ENCODE peak calls at places on chromosomes 16 and 17, in nine cellular contexts. E, A, M, V, D, K, L, F and Y are unnamed samples.

GRCh38 chr17:10357768-10358167 is 15.0 kb downstream of the MYH13 start:
- DNase-seq in A (no peak), M (peak), K (no peak), V (no peak), E (no peak), L (peak), D (no peak), F (no peak), Y (no peak)

GRCh38 chr17:75087558-75088453 is at the start of gene SLC16A5:
- DNase-seq in E (peak), L (no peak), A (peak), D (peak), V (peak), F (peak), K (peak), M (no peak), Y (peak)

GRCh38 chr16:51982715-51983680 is 563.9 kb downstream of the TOX3 start:
- DNase-seq in F (peak), M (peak), L (peak), E (no peak), A (no peak), D (no peak), V (peak), K (peak), Y (peak)

GRCh38 chr16:14007460-14007859 is 63.7 kb upstream of the MRTFB start:
- DNase-seq in M (peak), V (no peak), L (no peak), D (no peak), K (no peak), E (no peak), A (no peak), F (peak), Y (peak)

GRCh38 chr16:55647343-55647742 is 8.4 kb upstream of the SLC6A2 start:
- DNase-seq in M (no peak), D (no peak), E (no peak), K (no peak), F (no peak), V (no peak), L (no peak), A (no peak), Y (no peak)

GRCh38 chr17:3887394-3887793 is 5.5 kb downstream of the CAMKK1 start:
- DNase-seq in F (no peak), V (no peak), K (no peak), E (no peak), A (no peak), M (no peak), L (no peak), D (no peak), Y (no peak)

GRCh38 chr16:8958344-8958808 is 5.3 kb downstream of the USP7 start:
- DNase-seq in A (peak), K (no peak), L (no peak), E (no peak), F (peak), M (peak), V (peak), D (no peak), Y (peak)

GRCh38 chr16:68242926-68243858 is 2.0 kb upstream of the PLA2G15 start:
- DNase-seq in A (no peak), F (no peak), L (no peak), V (no peak), M (no peak), K (no peak), D (no peak), E (no peak), Y (no peak)

GRCh38 chr17:13337864-13338371 is 263.8 kb downstream of the HS3ST3A1 start:
- DNase-seq in V (peak), D (peak), A (no peak), M (peak), K (no peak), L (peak), F (peak), E (no peak), Y (peak)

GRCh38 chr17:36686123-36686669 is 84.8 kb downstream of the MRM1 start:
- DNase-seq in L (no peak), M (peak), D (no peak), E (no peak), F (no peak), A (no peak), V (no peak), K (no peak), Y (no peak)

GRCh38 chr17:37840576-37840975 is 83.6 kb upstream of the TBC1D3K start:
- DNase-seq in F (no peak), L (no peak), D (no peak), V (no peak), K (no peak), M (no peak), A (no peak), E (no peak), Y (no peak)

GRCh38 chr17:46194393-46195216 is 1.4 kb upstream of the KANSL1 start:
- DNase-seq in V (peak), L (peak), F (peak), E (no peak), M (peak), K (no peak), A (no peak), D (peak), Y (peak)

GRCh38 chr16:17339764-17340541 is 130.8 kb downstream of the XYLT1 start:
- DNase-seq in K (no peak), D (no peak), F (peak), A (no peak), M (no peak), L (no peak), V (no peak), E (no peak), Y (no peak)

GRCh38 chr16:17238285-17239028 is 232.3 kb downstream of the XYLT1 start:
- DNase-seq in M (no peak), L (no peak), K (no peak), F (no peak), D (no peak), V (no peak), E (no peak), A (no peak), Y (no peak)

GRCh38 chr16:15703029-15703736 is 53.1 kb downstream of the NDE1 start:
- DNase-seq in V (peak), E (no peak), A (no peak), L (no peak), M (no peak), D (no peak), F (no peak), K (no peak), Y (no peak)

GRCh38 chr16:23504453-23505179 is 5.7 kb downstream of the GGA2 start:
- DNase-seq in E (no peak), L (no peak), A (peak), F (peak), D (peak), V (peak), K (peak), M (peak), Y (peak)

GRCh38 chr17:50201226-50201854 is at the start of gene COL1A1:
- DNase-seq in E (no peak), D (no peak), A (peak), K (no peak), M (no peak), V (peak), F (peak), L (no peak), Y (peak)

GRCh38 chr17:12765544-12765943 is 23.8 kb upstream of the ARHGAP44 start:
- DNase-seq in K (no peak), V (peak), E (no peak), M (peak), L (no peak), F (peak), D (no peak), A (peak), Y (peak)

DNA sequence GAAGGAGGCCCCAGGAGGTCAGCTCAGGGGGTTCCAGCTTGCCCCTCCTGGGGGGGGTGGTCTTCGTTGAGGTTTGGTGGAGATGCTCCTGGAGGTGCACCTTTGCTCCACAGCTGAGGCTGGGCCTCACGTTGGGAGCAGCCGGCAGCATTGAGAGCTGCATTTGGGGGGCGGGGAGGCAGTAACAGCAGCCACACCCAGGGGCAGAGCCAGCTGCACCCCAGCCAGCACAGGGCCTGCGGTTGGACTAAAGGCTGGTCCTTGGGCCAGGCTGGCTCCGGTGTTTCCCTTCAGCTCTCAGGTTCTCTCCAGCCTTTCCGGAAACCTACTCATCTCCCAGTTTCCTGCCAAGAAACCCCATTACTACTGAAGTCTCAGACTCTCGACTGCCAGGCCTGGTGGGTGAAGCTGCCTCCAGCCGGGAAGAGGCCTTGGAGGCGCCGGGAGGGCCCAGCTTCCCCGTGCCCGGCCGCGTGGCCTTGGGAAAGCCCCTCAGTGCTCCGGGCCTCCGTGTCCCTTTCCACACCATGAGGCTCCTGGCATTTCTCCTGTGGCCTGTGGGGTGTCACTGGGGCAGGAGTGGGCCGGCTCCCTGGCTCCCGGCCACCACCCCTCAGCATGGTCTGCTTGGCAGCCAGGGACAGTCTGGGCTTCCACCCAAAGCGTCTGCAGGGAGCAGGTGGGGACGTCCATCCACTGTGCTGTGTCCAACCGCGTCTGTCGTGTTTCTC is 14.0 kb upstream of the BAIAP2 start:
- DNase-seq in E (peak), D (no peak), L (no peak), M (no peak), A (no peak), F (peak), V (no peak), K (no peak), Y (no peak)
- H3K27ac ChIP-seq in E (no peak), D (no peak), L (no peak), M (no peak), A (peak), F (no peak), V (no peak), K (no peak), Y (no peak)

DNA sequence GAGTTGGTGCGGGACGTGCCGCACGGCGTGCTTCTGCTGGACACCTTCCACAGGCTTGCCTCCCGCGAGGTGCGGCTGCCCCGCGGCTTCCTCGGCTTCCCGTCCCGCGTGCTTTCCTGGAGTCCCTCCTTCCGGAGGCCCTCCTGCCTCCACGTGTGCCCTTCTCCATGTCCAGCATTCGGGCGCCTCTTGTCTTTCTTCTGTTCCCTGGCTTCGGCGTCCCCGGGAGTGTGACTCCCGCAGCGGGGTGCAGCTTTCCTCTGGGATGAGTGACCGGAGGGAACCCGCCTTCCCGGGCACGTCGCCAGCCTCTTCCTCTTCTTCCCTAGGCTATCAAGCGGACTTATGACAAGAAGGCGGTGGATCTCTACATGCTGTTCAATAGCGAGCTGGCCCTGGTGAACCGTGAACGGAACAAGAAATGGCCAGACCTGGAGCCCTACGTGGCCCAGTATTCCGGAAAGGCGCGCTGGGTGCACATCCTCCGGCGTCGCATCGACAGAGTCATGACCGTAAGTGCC is 23.0 kb downstream of the DNAH2 start:
- DNase-seq in E (no peak), D (no peak), K (no peak), M (no peak), A (no peak), L (no peak), V (no peak), F (no peak), Y (no peak)
- H3K4me3 ChIP-seq in E (no peak), D (no peak), K (no peak), M (no peak), A (no peak), L (no peak), V (no peak), F (no peak), Y (no peak)

GRCh38 chr17:864315-864714 is 82.2 kb downstream of the MRM3 start:
- DNase-seq in D (no peak), A (no peak), L (no peak), M (no peak), E (no peak), F (no peak), V (no peak), K (no peak), Y (no peak)

GRCh38 chr17:869067-869466 is 86.9 kb downstream of the MRM3 start:
- DNase-seq in D (no peak), V (peak), L (no peak), A (peak), M (no peak), E (no peak), F (peak), K (no peak), Y (peak)

GRCh38 chr17:869567-870530 is 87.7 kb downstream of the MRM3 start:
- DNase-seq in V (peak), A (no peak), M (peak), D (no peak), K (no peak), F (peak), E (no peak), L (no peak), Y (peak)

GRCh38 chr17:866568-867087 is 84.5 kb downstream of the MRM3 start:
- DNase-seq in A (no peak), E (no peak), K (no peak), V (no peak), L (no peak), M (no peak), D (no peak), F (no peak), Y (no peak)

DNA sequence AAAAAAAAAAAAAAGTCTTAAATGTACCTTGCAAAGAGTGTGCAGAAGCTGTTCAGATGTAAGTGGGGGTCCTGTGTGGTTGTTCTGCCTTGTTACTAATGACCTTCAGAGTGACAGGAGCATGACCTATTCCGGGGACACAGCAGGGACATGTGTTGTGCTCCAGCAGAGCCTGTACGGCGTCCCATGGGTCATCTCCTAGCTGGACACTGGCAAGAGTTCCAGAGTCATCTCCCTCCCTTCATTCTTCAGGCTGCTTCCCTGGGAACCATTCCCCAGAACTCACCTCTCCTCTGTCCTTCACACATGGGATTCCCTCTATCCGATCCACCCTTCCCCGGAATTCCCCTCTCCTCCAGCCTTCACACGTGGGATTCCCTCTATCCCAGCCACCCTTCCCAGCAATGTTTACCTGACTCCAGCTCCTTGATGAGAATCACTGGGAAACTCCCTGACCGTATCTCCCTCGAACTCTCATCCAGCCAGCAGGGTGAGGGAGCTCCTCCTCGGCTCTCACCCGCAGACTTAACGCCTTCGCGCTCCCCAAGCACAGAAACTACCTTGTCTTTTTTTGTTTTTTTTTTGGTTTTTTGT is 85.8 kb downstream of the MRM3 start:
- DNase-seq in M (no peak), V (peak), F (no peak), D (no peak), E (no peak), K (no peak), L (no peak), A (no peak), Y (no peak)
- H3K27ac ChIP-seq in M (no peak), V (no peak), F (no peak), D (no peak), E (no peak), K (no peak), L (no peak), A (peak), Y (no peak)

GRCh38 chr16:64659863-64660262 is 462.0 kb downstream of the CDH11 start:
- DNase-seq in E (no peak), F (no peak), K (no peak), V (no peak), L (no peak), A (no peak), M (no peak), D (no peak), Y (no peak)
- H3K4me3 ChIP-seq in E (no peak), F (no peak), K (no peak), V (no peak), L (no peak), A (no peak), M (no peak), D (no peak), Y (no peak)

GRCh38 chr17:82440377-82440981 is 10.1 kb downstream of the CYBC1 start:
- DNase-seq in D (no peak), M (no peak), K (no peak), L (no peak), A (no peak), E (no peak), V (no peak), F (no peak), Y (no peak)

GRCh38 chr17:82439829-82440365 is 10.7 kb downstream of the CYBC1 start:
- DNase-seq in E (no peak), L (no peak), F (no peak), K (no peak), V (no peak), D (no peak), A (no peak), M (no peak), Y (no peak)

GRCh38 chr17:82441686-82442487 is 8.7 kb downstream of the CYBC1 start:
- DNase-seq in K (no peak), V (no peak), F (no peak), A (no peak), M (no peak), L (no peak), D (no peak), E (no peak), Y (no peak)

GRCh38 chr17:82442643-82443464 is 7.7 kb downstream of the CYBC1 start:
- DNase-seq in L (no peak), E (no peak), M (no peak), V (no peak), A (no peak), D (no peak), F (no peak), K (no peak), Y (no peak)

DNA sequence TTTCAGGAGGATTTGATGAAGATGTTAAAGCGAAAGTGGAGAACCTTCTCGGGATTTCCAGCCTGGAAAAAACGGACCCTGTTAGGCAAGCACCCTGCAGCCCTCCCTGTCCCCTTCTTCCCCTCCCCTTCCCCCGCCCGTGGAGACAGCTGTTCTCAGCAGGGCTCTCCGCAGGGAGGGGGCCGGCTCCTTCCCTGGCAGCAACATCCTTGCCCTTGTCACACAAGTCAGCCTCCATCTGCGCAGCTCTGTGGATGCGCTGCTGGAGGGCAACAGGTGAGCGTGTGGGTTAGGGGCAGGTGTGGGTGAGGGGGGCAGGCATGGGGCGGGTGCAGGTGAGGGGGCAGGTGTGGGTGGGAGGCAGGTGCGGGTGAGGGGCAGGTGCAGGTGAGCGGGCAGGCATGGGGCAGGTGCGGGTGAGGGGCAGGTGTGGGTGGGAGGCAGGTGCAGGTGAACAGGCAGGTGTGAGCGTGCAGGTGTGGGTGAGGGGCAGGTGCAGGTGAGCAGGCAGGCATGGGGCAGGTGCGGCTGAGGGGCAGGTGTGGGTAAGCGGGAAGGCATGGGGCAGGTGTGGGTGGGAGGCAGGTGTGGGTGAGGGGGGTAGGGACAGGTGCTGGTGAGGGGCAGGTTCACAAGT is 9.4 kb downstream of the CYBC1 start:
- DNase-seq in E (no peak), D (no peak), M (no peak), K (peak), F (no peak), V (peak), A (no peak), L (peak), Y (no peak)
- H3K27ac ChIP-seq in E (peak), D (no peak), M (no peak), K (peak), F (no peak), V (no peak), A (peak), L (peak), Y (no peak)

GRCh38 chr17:38883592-38884526 is 14.0 kb downstream of the LASP1 start:
- DNase-seq in L (no peak), E (no peak), K (no peak), D (no peak), A (no peak), M (no peak), V (no peak), F (peak), Y (no peak)

GRCh38 chr17:38881600-38882191 is 11.8 kb downstream of the LASP1 start:
- DNase-seq in D (no peak), M (no peak), K (no peak), L (no peak), E (no peak), V (peak), F (peak), A (peak), Y (peak)

GRCh38 chr17:38875477-38876080 is 5.7 kb downstream of the LASP1 start:
- DNase-seq in F (no peak), D (no peak), L (no peak), M (no peak), V (no peak), E (no peak), A (no peak), K (no peak), Y (no peak)

GRCh38 chr17:38877130-38877851 is 7.4 kb downstream of the LASP1 start:
- DNase-seq in F (no peak), V (no peak), L (no peak), M (no peak), E (no peak), D (peak), K (no peak), A (no peak), Y (no peak)

DNA sequence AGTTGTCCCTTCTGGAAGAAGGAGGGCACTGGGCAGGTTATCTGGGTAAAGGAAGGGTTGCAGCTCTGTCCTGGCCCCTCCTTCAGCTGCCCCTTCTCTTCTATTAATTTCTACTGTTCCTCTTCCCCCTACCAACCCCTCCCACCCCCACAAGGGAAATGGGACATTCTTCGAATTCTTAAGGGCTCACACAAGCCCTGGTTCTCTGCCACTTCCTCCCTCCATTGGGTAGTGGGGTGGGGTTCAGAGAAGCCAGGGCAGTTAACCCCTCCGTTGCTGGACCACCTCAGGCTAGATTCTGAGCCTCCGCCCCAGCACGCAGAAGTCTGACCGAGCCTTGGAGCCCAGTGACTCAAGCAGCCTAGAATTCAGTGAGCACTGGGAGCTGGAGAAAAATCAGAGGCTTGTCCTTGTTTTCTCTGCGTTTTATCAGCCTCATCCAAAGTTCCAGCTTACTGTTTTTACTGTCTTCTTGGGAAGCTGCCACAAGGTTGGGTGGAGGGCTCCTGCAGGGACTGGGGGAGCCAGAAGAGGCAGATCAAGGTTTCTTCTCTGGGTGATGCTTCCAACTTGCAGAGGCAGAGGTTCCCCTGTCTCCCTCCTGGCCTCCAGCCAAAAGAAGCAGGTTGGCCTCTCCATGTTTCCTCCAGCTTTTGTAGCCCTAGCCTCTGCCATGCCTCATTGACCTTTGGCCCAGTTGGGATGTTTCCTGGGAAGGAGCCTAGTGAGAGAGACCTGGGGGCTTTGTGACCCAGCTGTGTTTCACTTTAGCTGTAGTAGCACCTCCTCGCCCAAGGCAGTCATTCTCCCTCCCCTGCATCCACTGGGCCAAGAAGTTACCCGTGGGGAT is 10.2 kb downstream of the LASP1 start:
- DNase-seq in F (peak), M (peak), A (peak), V (peak), D (no peak), E (no peak), L (no peak), K (no peak), Y (peak)
- H3K4me3 ChIP-seq in F (no peak), M (peak), A (no peak), V (no peak), D (no peak), E (no peak), L (no peak), K (no peak), Y (no peak)